ENCODE peak calls at places on chromosomes 6 and 20, in seven cellular contexts. X, L, A, B, N, C and U are unnamed samples.

GRCh38 chr6:45378324-45378926 is 691 bp upstream of the SUPT3H start:
- DNase-seq in X (no peak), B (no peak), N (no peak), A (no peak), L (no peak), C (no peak), U (no peak)

GRCh38 chr20:37228656-37229055 is 33.0 kb downstream of the GHRH start:
- DNase-seq in B (no peak), C (no peak), X (no peak), A (no peak), L (no peak), N (no peak), U (no peak)

GRCh38 chr20:63156221-63156671 is 59.7 kb downstream of the YTHDF1 start:
- DNase-seq in L (no peak), X (no peak), A (no peak), C (no peak), N (no peak), B (no peak), U (no peak)

GRCh38 chr6:42022755-42023384 is 27.5 kb upstream of the TAF8 start:
- DNase-seq in X (no peak), C (no peak), B (no peak), N (no peak), L (no peak), A (no peak), U (no peak)

GRCh38 chr6:106512048-106512957 is 117.0 kb downstream of the RTN4IP1 start:
- DNase-seq in C (peak), B (peak), L (peak), N (no peak), A (no peak), X (peak), U (peak)

GRCh38 chr20:1324598-1325172 is 4.3 kb downstream of the SDCBP2 start:
- DNase-seq in N (no peak), B (no peak), A (no peak), C (no peak), L (peak), X (no peak), U (no peak)

GRCh38 chr6:138468320-138469015 is 30.8 kb downstream of the NHSL1 start:
- DNase-seq in A (no peak), B (peak), L (peak), C (no peak), X (no peak), N (no peak), U (no peak)

GRCh38 chr6:88823998-88824397 is 139.4 kb downstream of the RNGTT start:
- DNase-seq in B (peak), X (no peak), N (no peak), L (peak), A (no peak), C (no peak), U (no peak)

GRCh38 chr6:69069881-69070280 is 434.8 kb downstream of the ADGRB3 start:
- DNase-seq in X (no peak), B (no peak), A (no peak), L (no peak), N (no peak), C (no peak), U (no peak)

GRCh38 chr6:3697609-3698008 is 53.9 kb downstream of the PXDC1 start:
- DNase-seq in X (no peak), A (no peak), B (peak), C (no peak), L (no peak), N (no peak), U (no peak)

GRCh38 chr6:150739711-150740349 is 125.7 kb upstream of the MTHFD1L start:
- DNase-seq in X (no peak), C (no peak), L (no peak), B (peak), N (no peak), A (peak), U (no peak)

GRCh38 chr6:150813993-150814359 is 51.5 kb upstream of the MTHFD1L start:
- DNase-seq in L (peak), X (no peak), N (no peak), C (no peak), B (peak), A (no peak), U (no peak)

GRCh38 chr20:36181934-36182603 is 27.5 kb downstream of the EPB41L1 start:
- DNase-seq in C (no peak), A (no peak), X (no peak), N (no peak), B (no peak), L (no peak), U (no peak)

GRCh38 chr6:20202699-20203302 is 9.5 kb downstream of the MBOAT1 start:
- DNase-seq in N (no peak), L (no peak), B (no peak), X (no peak), A (no peak), C (no peak), U (no peak)

GRCh38 chr20:3483309-3483708 is 12.5 kb downstream of the ATRN start:
- DNase-seq in X (no peak), B (no peak), A (no peak), L (no peak), C (no peak), N (no peak), U (no peak)

GRCh38 chr6:14656676-14657075 is 539.1 kb downstream of the CD83 start:
- DNase-seq in B (no peak), A (no peak), N (peak), X (no peak), L (no peak), C (no peak), U (no peak)

GRCh38 chr6:118017301-118017854 is 110.3 kb downstream of the SLC35F1 start:
- DNase-seq in X (no peak), C (no peak), A (no peak), L (no peak), B (no peak), N (no peak), U (no peak)

GRCh38 chr20:5718896-5719595 is 31.2 kb upstream of the SHLD1 start:
- DNase-seq in N (no peak), C (no peak), L (no peak), X (no peak), B (no peak), A (no peak), U (no peak)

GRCh38 chr6:25173951-25174474 is 105.2 kb upstream of the CARMIL1 start:
- DNase-seq in A (no peak), X (peak), N (peak), L (peak), C (no peak), B (peak), U (no peak)

GRCh38 chr6:166307981-166308768 is at the start of gene PRR18:
- DNase-seq in X (no peak), N (no peak), L (no peak), A (peak), C (peak), B (no peak), U (no peak)

GRCh38 chr20:20827992-20828597 is 115.7 kb upstream of the RALGAPA2 start:
- DNase-seq in B (no peak), L (no peak), C (no peak), A (no peak), X (no peak), N (no peak), U (no peak)

GRCh38 chr6:11194399-11195274 is 37.8 kb downstream of the NEDD9 start:
- DNase-seq in X (peak), N (no peak), L (peak), C (no peak), B (no peak), A (no peak), U (no peak)

GRCh38 chr6:107488174-107488874 is 1.6 kb upstream of the SOBP start:
- DNase-seq in N (no peak), X (no peak), A (no peak), L (no peak), B (no peak), C (no peak), U (no peak)

GRCh38 chr20:17589161-17589834 is 19.4 kb downstream of the DSTN start:
- DNase-seq in X (no peak), C (no peak), L (no peak), B (no peak), A (no peak), N (no peak), U (no peak)

GRCh38 chr6:28903686-28904085 is 20.1 kb downstream of the TRIM27 start:
- DNase-seq in B (no peak), X (no peak), C (no peak), A (no peak), N (no peak), L (no peak), U (no peak)

GRCh38 chr6:13262302-13263006 is 65.9 kb downstream of the TBC1D7 start:
- DNase-seq in A (no peak), N (no peak), X (no peak), C (no peak), B (no peak), L (no peak), U (no peak)

GRCh38 chr6:14799928-14800327 is 445.9 kb upstream of the JARID2 start:
- DNase-seq in X (peak), A (peak), C (peak), B (peak), L (no peak), N (peak), U (no peak)

GRCh38 chr20:341682-342081 is 5.2 kb upstream of the NRSN2 start:
- DNase-seq in X (peak), B (peak), L (peak), N (peak), C (no peak), A (no peak), U (no peak)

GRCh38 chr20:33654680-33655161 is 7.4 kb upstream of the C20orf144 start:
- DNase-seq in L (no peak), C (no peak), B (no peak), A (no peak), X (no peak), N (no peak), U (no peak)

GRCh38 chr6:163643866-163644265 is 229.3 kb downstream of the QKI start:
- DNase-seq in B (no peak), A (no peak), L (no peak), N (no peak), X (no peak), C (no peak), U (no peak)

GRCh38 chr20:44956410-44956809 is 3.8 kb downstream of the TOMM34 start:
- DNase-seq in C (no peak), B (peak), L (no peak), N (no peak), A (no peak), X (no peak), U (no peak)

GRCh38 chr20:62466806-62467537 is 8.8 kb downstream of the GATA5 start:
- DNase-seq in L (no peak), B (no peak), X (no peak), A (no peak), C (no peak), N (no peak), U (no peak)

GRCh38 chr6:126633362-126633761 is 293.4 kb downstream of the CENPW start:
- DNase-seq in C (no peak), N (no peak), B (no peak), A (no peak), X (no peak), L (no peak), U (no peak)

GRCh38 chr6:19042452-19042851 is 655.3 kb downstream of the RNF144B start:
- DNase-seq in L (no peak), B (no peak), X (no peak), C (no peak), A (no peak), N (no peak), U (no peak)

GRCh38 chr20:47778398-47779354 is 6.6 kb downstream of the SULF2 start:
- DNase-seq in X (no peak), L (no peak), B (no peak), A (no peak), N (no peak), C (no peak), U (no peak)

GRCh38 chr6:107435798-107436197 is 23.6 kb downstream of the PDSS2 start:
- DNase-seq in C (no peak), A (no peak), X (no peak), L (no peak), N (no peak), B (no peak), U (no peak)

GRCh38 chr20:58763076-58763475 is 70.5 kb downstream of the NPEPL1 start:
- DNase-seq in N (no peak), B (no peak), X (no peak), A (no peak), C (no peak), L (no peak), U (no peak)